ENCODE peak calls at places on chromosomes 2 and 18, in nine cellular contexts. C is upper lobe of right lung; G is NCI-H446 treated with DMSO at 0.1 percent for 48 hours; B is T-helper 2 cell treated with Interferon-gamma antibody and Interleukin-4, amounts not matched to agents 5 μg/mL and 100 μg/mL, for 36 hours; J is activated CD8-positive, alpha-beta T cell treated with anti-CD3 and anti-CD28 coated beads for 36 hours; F is nucleus accumbens; I is brain microvascular endothelial cell; W is EL; Y is germinal center. K is an unnamed sample.

GRCh38 chr2:157901325-157901724 is 25.2 kb upstream of the ACVR1 start:
- DNase-seq in C (no peak), G (no peak), B (no peak), J (peak; percentile 42), F (no peak), I (no peak), W (no peak), Y (no peak), K (no peak)

GRCh38 chr2:171592026-171592555 is 69.8 kb downstream of the CYBRD1 start:
- DNase-seq in C (no peak), G (no peak), B (no peak), J (no peak), F (no peak), I (no peak), W (no peak), Y (no peak), K (no peak)

GRCh38 chr2:241803387-241804325 is 5.3 kb upstream of the NEU4 start:
- DNase-seq in C (peak; percentile 67), G (no peak), B (peak; percentile 42), J (peak; percentile 76), F (no peak), I (peak; percentile 23), W (peak; percentile 62), Y (peak; percentile 55), K (no peak)

GRCh38 chr18:59266019-59266369 is 7.3 kb downstream of the RAX start:
- DNase-seq in C (no peak), G (no peak), B (no peak), J (no peak), F (no peak), I (no peak), W (no peak), Y (no peak), K (no peak)

GRCh38 chr2:67919490-67919889 is 143.3 kb downstream of the C1D start:
- DNase-seq in C (no peak), G (no peak), B (no peak), J (no peak), F (no peak), I (no peak), W (no peak), Y (no peak), K (no peak)

GRCh38 chr18:10242922-10243680 is 211.3 kb upstream of the APCDD1 start:
- DNase-seq in C (no peak), G (no peak), B (no peak), J (no peak), F (no peak), I (no peak), W (no peak), Y (no peak), K (no peak)

GRCh38 chr2:163401481-163401880 is 334.3 kb downstream of the FIGN start:
- DNase-seq in C (no peak), G (no peak), B (no peak), J (no peak), F (no peak), I (peak; percentile 92), W (peak; percentile 64), Y (no peak), K (peak; percentile 12)

GRCh38 chr2:56713161-56713676 is 529.4 kb downstream of the CCDC85A start:
- DNase-seq in C (no peak), G (peak; percentile 65), B (no peak), J (no peak), F (no peak), I (peak; percentile 0), W (peak; percentile 73), Y (no peak), K (no peak)

GRCh38 chr2:71277536-71278103 is 50.7 kb upstream of the PAIP2B start:
- DNase-seq in C (peak; percentile 68), G (no peak), B (peak; percentile 21), J (peak; percentile 52), F (peak; percentile 49), I (peak; percentile 40), W (peak; percentile 29), Y (peak; percentile 38), K (no peak)

GRCh38 chr2:218033590-218034496 is 31.0 kb upstream of the TNS1 start:
- DNase-seq in C (no peak), G (no peak), B (no peak), J (no peak), F (no peak), I (no peak), W (no peak), Y (no peak), K (no peak)

GRCh38 chr18:55695091-55695490 is 107.1 kb upstream of the TCF4 start:
- DNase-seq in C (no peak), G (no peak), B (no peak), J (no peak), F (no peak), I (no peak), W (no peak), Y (no peak), K (no peak)

GRCh38 chr18:10123006-10123950 is 209.5 kb downstream of the VAPA start:
- DNase-seq in C (no peak), G (no peak), B (no peak), J (no peak), F (no peak), I (no peak), W (no peak), Y (no peak), K (no peak)

K was measured in T1000.